ENCODE peak calls at places on chromosomes 1 and 21, in six cellular contexts. F, J, X, A, E and V are unnamed samples.

GRCh38 chr1:87942165-87942564 is 613.5 kb downstream of the LMO4 start:
- DNase-seq in F (no peak), J (peak), X (no peak), A (no peak), E (peak), V (no peak)

GRCh38 chr1:186643600-186643999 is 36.6 kb downstream of the PTGS2 start:
- DNase-seq in F (no peak), J (peak), X (peak), A (no peak), E (no peak), V (no peak)

GRCh38 chr1:10709646-10710045 is 86.8 kb downstream of the CASZ1 start:
- DNase-seq in F (no peak), J (no peak), X (no peak), A (no peak), E (no peak), V (no peak)

GRCh38 chr1:56819393-56819899 is at the start of gene FYB2:
- DNase-seq in F (no peak), J (peak), X (no peak), A (no peak), E (no peak), V (no peak)

GRCh38 chr1:50968884-50969610 is 998 bp upstream of the CDKN2C start:
- DNase-seq in F (peak), J (peak), X (peak), A (peak), E (no peak), V (peak)

GRCh38 chr21:45987121-45987711 is 5.6 kb downstream of the COL6A1 start:
- DNase-seq in F (no peak), J (no peak), X (no peak), A (no peak), E (no peak), V (no peak)

GRCh38 chr1:22229374-22229773 is 86.5 kb upstream of the WNT4 start:
- DNase-seq in F (no peak), J (peak), X (no peak), A (no peak), E (no peak), V (no peak)

GRCh38 chr1:178411756-178412399 is 84.9 kb downstream of the CLEC20A start:
- DNase-seq in F (peak), J (no peak), X (no peak), A (no peak), E (no peak), V (no peak)

GRCh38 chr1:66618390-66618789 is 84.4 kb downstream of the SGIP1 start:
- DNase-seq in F (no peak), J (no peak), X (no peak), A (no peak), E (no peak), V (no peak)

GRCh38 chr1:228178737-228179720 is 13.4 kb downstream of the IBA57 start:
- DNase-seq in F (no peak), J (no peak), X (no peak), A (peak), E (no peak), V (no peak)

GRCh38 chr1:224189561-224189960 is 6.5 kb downstream of the DEGS1 start:
- DNase-seq in F (no peak), J (no peak), X (no peak), A (no peak), E (no peak), V (no peak)

GRCh38 chr1:223876643-223877042 is 30.9 kb upstream of the TP53BP2 start:
- DNase-seq in F (no peak), J (no peak), X (no peak), A (no peak), E (no peak), V (no peak)

GRCh38 chr21:42707207-42707830 is 53.9 kb downstream of the PDE9A start:
- DNase-seq in F (no peak), J (no peak), X (no peak), A (no peak), E (no peak), V (no peak)

GRCh38 chr21:15604424-15604823 is 125.4 kb upstream of the USP25 start:
- DNase-seq in F (no peak), J (peak), X (no peak), A (no peak), E (peak), V (no peak)

GRCh38 chr1:57850572-57850971 is 426.7 kb upstream of the DAB1 start:
- DNase-seq in F (no peak), J (no peak), X (no peak), A (no peak), E (no peak), V (no peak)

GRCh38 chr1:205678286-205679111 is 1.8 kb downstream of the SLC45A3 start:
- DNase-seq in F (no peak), J (peak), X (no peak), A (no peak), E (no peak), V (no peak)

GRCh38 chr1:184838374-184838995 is 83.8 kb upstream of the EDEM3 start:
- DNase-seq in F (no peak), J (peak), X (peak), A (peak), E (peak), V (no peak)

GRCh38 chr1:243473281-243474210 is 217.7 kb downstream of the SDCCAG8 start:
- DNase-seq in F (peak), J (peak), X (no peak), A (no peak), E (no peak), V (no peak)

GRCh38 chr1:61746768-61747167 is 4.5 kb downstream of the PATJ start:
- DNase-seq in F (no peak), J (peak), X (no peak), A (no peak), E (no peak), V (no peak)

GRCh38 chr1:84632975-84633427 is 57.3 kb downstream of the SSX2IP start:
- DNase-seq in F (no peak), J (peak), X (no peak), A (no peak), E (no peak), V (no peak)

GRCh38 chr1:69312055-69312732 is 255.5 kb upstream of the LRRC7 start:
- DNase-seq in F (no peak), J (no peak), X (no peak), A (no peak), E (no peak), V (no peak)

GRCh38 chr1:238673561-238673960 is 712.8 kb upstream of the CHRM3 start:
- DNase-seq in F (no peak), J (no peak), X (no peak), A (no peak), E (no peak), V (no peak)

GRCh38 chr1:231590453-231591198 is 36.0 kb upstream of the DISC1 start:
- DNase-seq in F (peak), J (peak), X (peak), A (peak), E (no peak), V (no peak)

GRCh38 chr1:54120698-54121481 is 31.9 kb downstream of the CDCP2 start:
- DNase-seq in F (no peak), J (no peak), X (no peak), A (no peak), E (no peak), V (no peak)

GRCh38 chr1:202862672-202863560 is 26.0 kb downstream of the RABIF start:
- DNase-seq in F (no peak), J (no peak), X (no peak), A (no peak), E (no peak), V (no peak)

GRCh38 chr1:20702416-20702815 is 15.4 kb downstream of the KIF17 start:
- DNase-seq in F (no peak), J (peak), X (peak), A (no peak), E (no peak), V (no peak)

GRCh38 chr1:242224426-242224825 is 225.5 kb upstream of the MAP1LC3C start:
- DNase-seq in F (no peak), J (no peak), X (no peak), A (no peak), E (no peak), V (no peak)

GRCh38 chr21:45756669-45757068 is 113.1 kb downstream of the PCBP3 start:
- DNase-seq in F (no peak), J (no peak), X (no peak), A (no peak), E (no peak), V (no peak)

GRCh38 chr1:84726593-84727275 is 36.5 kb upstream of the SSX2IP start:
- DNase-seq in F (no peak), J (peak), X (no peak), A (no peak), E (no peak), V (no peak)

GRCh38 chr1:29310616-29311180 is 74.4 kb downstream of the PTPRU start:
- DNase-seq in F (no peak), J (no peak), X (no peak), A (no peak), E (no peak), V (no peak)

GRCh38 chr21:25845729-25846256 is 111.0 kb downstream of the GABPA start:
- DNase-seq in F (peak), J (no peak), X (no peak), A (no peak), E (no peak), V (no peak)

DNA sequence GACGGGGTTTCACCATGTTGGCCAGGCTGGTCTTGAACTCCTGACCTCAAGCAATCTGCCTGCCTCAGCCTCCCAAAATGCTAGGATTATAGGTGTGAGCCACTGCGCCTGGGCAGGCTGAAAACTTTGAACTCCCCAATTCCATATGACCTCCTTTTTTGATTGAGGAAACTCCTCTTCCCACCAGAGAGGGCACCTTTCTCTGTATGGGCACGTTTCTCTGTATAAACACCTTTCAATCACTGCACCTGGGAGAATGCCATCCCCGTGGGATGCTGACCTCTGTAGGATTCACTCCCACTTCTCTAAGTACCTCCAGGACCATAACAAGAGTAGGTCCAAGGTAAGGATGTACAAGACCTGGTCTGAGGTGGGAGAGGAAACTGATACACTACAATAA is 9.7 kb upstream of the TEDDM1 start:
- DNase-seq in F (no peak), J (no peak), X (no peak), A (no peak), E (no peak), V (no peak)
- TF ChIP-seq CTCF in F (no peak), J (no peak), X (no peak), A (no peak), E (no peak), V (no peak)

GRCh38 chr1:91993256-91993655 is 36.5 kb upstream of the EPHX4 start:
- DNase-seq in F (no peak), J (no peak), X (no peak), A (no peak), E (no peak), V (no peak)

DNA sequence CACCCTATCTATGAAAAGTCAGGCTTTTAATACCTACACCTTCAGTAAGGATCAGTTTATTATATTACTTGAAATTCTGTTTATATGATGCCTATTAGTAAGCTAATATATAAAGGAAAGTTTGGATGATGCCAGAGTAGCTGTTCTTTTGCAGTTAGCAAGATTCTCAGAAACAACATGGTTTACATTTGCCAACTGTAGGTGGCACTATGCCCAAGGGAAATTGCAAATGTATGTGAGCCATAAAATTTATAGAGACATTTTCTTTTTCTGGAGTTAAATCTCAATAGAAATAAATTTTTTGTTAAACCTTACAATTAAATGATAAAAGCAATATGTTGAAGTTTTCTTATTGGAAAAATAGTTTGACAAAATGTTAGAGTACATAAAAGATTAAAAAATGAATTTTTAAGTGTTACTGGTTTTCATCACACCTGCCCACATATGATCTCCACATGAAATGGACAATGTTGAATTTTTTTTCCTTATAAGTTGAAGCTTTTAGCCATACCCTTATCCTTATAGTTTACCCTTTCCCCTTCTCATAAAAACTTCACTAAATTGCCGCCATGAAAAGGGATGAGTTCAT is 32.1 kb upstream of the EPHX4 start:
- DNase-seq in F (peak), J (peak), X (peak), A (peak), E (no peak), V (no peak)
- TF ChIP-seq CTCF in F (peak), J (peak), X (peak), A (peak), E (no peak), V (peak)

DNA sequence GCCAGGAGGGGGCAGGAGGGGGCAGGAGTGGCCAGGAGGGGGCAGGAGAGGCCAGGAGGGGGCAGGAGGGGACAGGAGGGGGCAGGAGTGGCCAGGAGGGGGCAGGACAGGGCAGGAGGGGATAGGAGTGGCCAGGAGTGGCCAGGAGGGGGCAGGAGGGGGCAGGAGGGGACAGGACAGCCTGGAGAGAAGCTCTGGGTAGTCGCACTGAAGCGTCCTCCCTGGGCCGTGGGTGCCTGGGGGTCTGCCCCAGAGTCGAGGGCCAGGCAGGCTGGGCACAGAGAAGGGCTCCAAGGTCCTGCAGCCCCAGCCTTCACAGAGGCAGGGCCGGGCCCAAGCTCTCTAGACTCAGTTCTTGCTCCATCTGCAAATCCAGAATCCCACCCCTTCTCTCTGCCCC is 22.9 kb downstream of the MEGF6 start:
- DNase-seq in F (no peak), J (no peak), X (no peak), A (no peak), E (no peak), V (no peak)
- TF ChIP-seq CTCF in F (no peak), J (no peak), X (no peak), A (no peak), E (no peak), V (no peak)

GRCh38 chr1:163535807-163536206 is 214.1 kb downstream of the NUF2 start:
- DNase-seq in F (no peak), J (peak), X (peak), A (peak), E (no peak), V (no peak)
- TF ChIP-seq CTCF in F (no peak), J (peak), X (no peak), A (peak), E (no peak), V (no peak)

GRCh38 chr1:153355445-153356071 is 2.1 kb upstream of the S100A9 start:
- DNase-seq in F (peak), J (peak), X (peak), A (peak), E (peak), V (no peak)
- TF ChIP-seq CTCF in F (peak), J (peak), X (peak), A (peak), E (no peak), V (no peak)